ENCODE peak calls at places on chromosomes 5 and 9, in seven cellular contexts. One of them, this sample, is unnamed.
A peak's percentile ranks its signal among the peaks of the same experiment; 100 is the strongest.

GRCh38 chr5:474826-475661 is 32.1 kb downstream of the EXOC3 start:
- DNase-seq in mesendoderm: no peak
- DNase-seq in trophoblast cell: no peak
- DNase-seq in H9: no peak
- DNase-seq in IMR-90: peak; percentile 9
- DNase-seq in neuronal stem cell: no peak
- DNase-seq in H1: no peak
- DNase-seq in this sample: peak; percentile 26

GRCh38 chr5:33470544-33470943 is 29.8 kb downstream of the TARS1 start:
- DNase-seq in mesendoderm: peak; percentile 70
- DNase-seq in H1: no peak
- DNase-seq in H9: no peak
- DNase-seq in neuronal stem cell: peak; percentile 12
- DNase-seq in trophoblast cell: peak; percentile 3
- DNase-seq in IMR-90: peak; percentile 60
- DNase-seq in this sample: peak; percentile 35

GRCh38 chr5:113090336-113091106 is 113.9 kb downstream of the DCP2 start:
- DNase-seq in mesendoderm: no peak
- DNase-seq in H1: no peak
- DNase-seq in IMR-90: no peak
- DNase-seq in trophoblast cell: no peak
- DNase-seq in H9: no peak
- DNase-seq in neuronal stem cell: no peak
- DNase-seq in this sample: no peak

GRCh38 chr9:135244751-135245221 is 157.3 kb downstream of the OLFM1 start:
- DNase-seq in H1: no peak
- DNase-seq in mesendoderm: no peak
- DNase-seq in neuronal stem cell: no peak
- DNase-seq in H9: no peak
- DNase-seq in IMR-90: no peak
- DNase-seq in trophoblast cell: no peak
- DNase-seq in this sample: no peak

GRCh38 chr9:70438341-70438924 is 24.0 kb upstream of the KLF9 start:
- DNase-seq in trophoblast cell: no peak
- DNase-seq in IMR-90: peak; percentile 73
- DNase-seq in H1: no peak
- DNase-seq in neuronal stem cell: no peak
- DNase-seq in mesendoderm: peak; percentile 36
- DNase-seq in H9: no peak
- DNase-seq in this sample: peak; percentile 92

GRCh38 chr9:136373300-136374182 is at the start of gene CARD9:
- DNase-seq in trophoblast cell: no peak
- DNase-seq in H9: no peak
- DNase-seq in IMR-90: no peak
- DNase-seq in neuronal stem cell: no peak
- DNase-seq in mesendoderm: no peak
- DNase-seq in H1: no peak
- DNase-seq in this sample: no peak

GRCh38 chr5:167723254-167723871 is 568.1 kb upstream of the WWC1 start:
- DNase-seq in IMR-90: peak; percentile 70
- DNase-seq in mesendoderm: peak; percentile 94
- DNase-seq in trophoblast cell: peak; percentile 79
- DNase-seq in H1: peak; percentile 90
- DNase-seq in neuronal stem cell: peak; percentile 81
- DNase-seq in H9: peak; percentile 82
- DNase-seq in this sample: peak; percentile 78

GRCh38 chr9:33161011-33161588 is 6.0 kb downstream of the B4GALT1 start:
- DNase-seq in H1: no peak
- DNase-seq in H9: no peak
- DNase-seq in trophoblast cell: peak; percentile 87
- DNase-seq in neuronal stem cell: peak; percentile 40
- DNase-seq in mesendoderm: peak; percentile 88
- DNase-seq in IMR-90: peak; percentile 98
- DNase-seq in this sample: peak; percentile 98

GRCh38 chr9:98751210-98751609 is 42.5 kb upstream of the GABBR2 start:
- DNase-seq in H9: no peak
- DNase-seq in mesendoderm: no peak
- DNase-seq in IMR-90: no peak
- DNase-seq in H1: no peak
- DNase-seq in neuronal stem cell: no peak
- DNase-seq in trophoblast cell: no peak
- DNase-seq in this sample: no peak

GRCh38 chr9:34139477-34140146 is 13.1 kb upstream of the DCAF12 start:
- DNase-seq in mesendoderm: peak; percentile 26
- DNase-seq in neuronal stem cell: no peak
- DNase-seq in IMR-90: peak; percentile 91
- DNase-seq in H9: no peak
- DNase-seq in H1: no peak
- DNase-seq in trophoblast cell: no peak
- DNase-seq in this sample: peak; percentile 84

GRCh38 chr5:149545327-149545726 is 5.9 kb downstream of the CSNK1A1 start:
- DNase-seq in neuronal stem cell: no peak
- DNase-seq in H9: no peak
- DNase-seq in trophoblast cell: no peak
- DNase-seq in mesendoderm: no peak
- DNase-seq in H1: peak; percentile 41
- DNase-seq in IMR-90: no peak
- DNase-seq in this sample: no peak

GRCh38 chr9:36276840-36277239 is 18.6 kb upstream of the GNE start:
- DNase-seq in H1: no peak
- DNase-seq in H9: no peak
- DNase-seq in neuronal stem cell: no peak
- DNase-seq in IMR-90: peak; percentile 90
- DNase-seq in trophoblast cell: peak; percentile 83
- DNase-seq in mesendoderm: no peak
- DNase-seq in this sample: peak; percentile 63

GRCh38 chr9:33388110-33388994 is 14.0 kb downstream of the AQP7 start:
- DNase-seq in trophoblast cell: no peak
- DNase-seq in H1: no peak
- DNase-seq in IMR-90: no peak
- DNase-seq in mesendoderm: no peak
- DNase-seq in H9: no peak
- DNase-seq in neuronal stem cell: no peak
- DNase-seq in this sample: no peak

GRCh38 chr9:89903076-89903475 is 298.3 kb downstream of the GADD45G start:
- DNase-seq in mesendoderm: no peak
- DNase-seq in H9: peak; percentile 12
- DNase-seq in neuronal stem cell: no peak
- DNase-seq in IMR-90: no peak
- DNase-seq in H1: no peak
- DNase-seq in trophoblast cell: no peak
- DNase-seq in this sample: no peak

GRCh38 chr5:51558682-51559081 is 175.4 kb downstream of the ISL1 start:
- DNase-seq in neuronal stem cell: no peak
- DNase-seq in IMR-90: no peak
- DNase-seq in trophoblast cell: no peak
- DNase-seq in H9: no peak
- DNase-seq in H1: no peak
- DNase-seq in mesendoderm: no peak
- DNase-seq in this sample: no peak

GRCh38 chr5:61744690-61745619 is 412.9 kb downstream of the ZSWIM6 start:
- DNase-seq in H9: no peak
- DNase-seq in IMR-90: no peak
- DNase-seq in H1: no peak
- DNase-seq in mesendoderm: peak; percentile 51
- DNase-seq in trophoblast cell: peak; percentile 16
- DNase-seq in neuronal stem cell: no peak
- DNase-seq in this sample: no peak

GRCh38 chr9:111107141-111107540 is 68.9 kb upstream of the LPAR1 start:
- DNase-seq in neuronal stem cell: no peak
- DNase-seq in IMR-90: no peak
- DNase-seq in H9: no peak
- DNase-seq in H1: no peak
- DNase-seq in trophoblast cell: no peak
- DNase-seq in mesendoderm: no peak
- DNase-seq in this sample: no peak

GRCh38 chr9:5388026-5388806 is 48.5 kb upstream of the RLN1 start:
- DNase-seq in H1: no peak
- DNase-seq in trophoblast cell: no peak
- DNase-seq in neuronal stem cell: no peak
- DNase-seq in IMR-90: peak; percentile 47
- DNase-seq in H9: no peak
- DNase-seq in mesendoderm: peak; percentile 29
- DNase-seq in this sample: peak; percentile 37

GRCh38 chr5:149851211-149851610 is 93.4 kb downstream of the PDE6A start:
- DNase-seq in mesendoderm: no peak
- DNase-seq in neuronal stem cell: no peak
- DNase-seq in H9: peak; percentile 19
- DNase-seq in H1: no peak
- DNase-seq in trophoblast cell: no peak
- DNase-seq in IMR-90: no peak
- DNase-seq in this sample: no peak

GRCh38 chr5:143650296-143650695 is 161.7 kb upstream of the HMHB1 start:
- DNase-seq in neuronal stem cell: no peak
- DNase-seq in trophoblast cell: no peak
- DNase-seq in H9: no peak
- DNase-seq in mesendoderm: no peak
- DNase-seq in IMR-90: no peak
- DNase-seq in H1: no peak
- DNase-seq in this sample: no peak

GRCh38 chr5:135508496-135509005 is 27.2 kb downstream of the NEUROG1 start:
- DNase-seq in mesendoderm: no peak
- DNase-seq in neuronal stem cell: no peak
- DNase-seq in H1: no peak
- DNase-seq in IMR-90: no peak
- DNase-seq in H9: no peak
- DNase-seq in trophoblast cell: no peak
- DNase-seq in this sample: no peak

DNA sequence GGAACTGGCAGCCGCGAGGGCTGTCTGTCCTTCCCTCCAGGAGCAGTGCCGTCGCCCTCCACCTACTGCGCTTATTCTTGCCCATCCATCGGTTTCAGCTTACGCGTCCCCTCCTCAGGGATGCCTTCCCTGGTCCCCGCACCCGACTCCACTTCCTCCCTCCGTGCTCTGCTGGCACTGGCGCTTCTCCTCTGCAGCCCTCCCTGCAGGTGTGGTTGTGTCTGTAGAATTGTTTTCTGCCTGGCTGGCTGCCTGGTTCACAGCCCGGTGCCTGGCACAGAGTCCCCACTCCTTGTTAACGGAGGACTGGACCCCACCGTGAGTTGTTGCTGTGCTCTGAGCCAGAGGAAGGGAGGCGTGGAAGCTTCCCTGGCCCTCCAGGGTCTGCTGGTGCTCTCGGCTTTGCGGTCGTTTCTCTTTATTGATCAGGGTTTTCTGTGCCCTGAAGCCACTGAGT is 5.7 kb downstream of the NTMT1 start:
- DNase-seq in trophoblast cell: no peak
- DNase-seq in neuronal stem cell: no peak
- DNase-seq in H9: no peak
- DNase-seq in H1: no peak
- DNase-seq in mesendoderm: no peak
- DNase-seq in IMR-90: no peak
- DNase-seq in this sample: no peak
- H3K27ac ChIP-seq in trophoblast cell: no peak overlapping the region
- H3K27ac ChIP-seq in neuronal stem cell: no peak overlapping the region
- H3K27ac ChIP-seq in H9: no peak overlapping the region
- H3K27ac ChIP-seq in H1: no peak overlapping the region
- H3K27ac ChIP-seq in mesendoderm: no peak overlapping the region
- H3K27ac ChIP-seq in IMR-90: peak overlapping the region; percentile 2
- H3K27ac ChIP-seq in this sample: no peak overlapping the region

GRCh38 chr9:119372951-119373350 is 3.7 kb upstream of the BRINP1 start:
- DNase-seq in IMR-90: no peak
- DNase-seq in H9: no peak
- DNase-seq in mesendoderm: no peak
- DNase-seq in neuronal stem cell: no peak
- DNase-seq in H1: no peak
- DNase-seq in trophoblast cell: no peak
- DNase-seq in this sample: no peak

GRCh38 chr9:119370816-119371215 is 1.6 kb upstream of the BRINP1 start:
- DNase-seq in trophoblast cell: peak; percentile 3
- DNase-seq in H9: peak; percentile 77
- DNase-seq in IMR-90: peak; percentile 1
- DNase-seq in H1: peak; percentile 87
- DNase-seq in mesendoderm: peak; percentile 81
- DNase-seq in neuronal stem cell: peak; percentile 73
- DNase-seq in this sample: peak; percentile 25

DNA sequence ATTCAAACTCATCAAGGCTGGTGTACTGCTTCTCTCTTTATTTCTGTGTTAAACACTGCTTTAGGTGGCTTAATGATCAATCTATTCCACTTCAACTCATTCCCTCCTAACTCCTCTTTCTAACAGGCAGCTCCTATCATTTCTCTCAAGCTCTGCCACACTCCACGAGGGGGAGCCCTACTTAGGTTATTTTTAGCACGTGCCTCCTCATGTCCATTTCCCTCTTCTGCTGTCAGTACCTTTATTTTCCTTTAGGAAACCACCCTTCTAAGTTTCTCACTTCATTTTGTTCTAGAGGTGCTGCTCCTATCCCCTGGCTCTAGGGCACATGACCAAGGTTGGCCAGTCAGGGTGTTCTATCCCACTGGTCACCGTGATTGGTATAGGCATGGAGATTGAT is 6.7 kb upstream of the BRINP1 start:
- DNase-seq in IMR-90: no peak
- DNase-seq in trophoblast cell: no peak
- DNase-seq in mesendoderm: peak; percentile 82
- DNase-seq in H1: no peak
- DNase-seq in H9: peak; percentile 69
- DNase-seq in neuronal stem cell: peak; percentile 27
- DNase-seq in this sample: peak; percentile 1
- H4K8ac ChIP-seq in IMR-90: no peak overlapping the region
- H4K8ac ChIP-seq in trophoblast cell: no peak overlapping the region
- H4K8ac ChIP-seq in mesendoderm: no peak overlapping the region
- H4K8ac ChIP-seq in H1: no peak overlapping the region
- H4K8ac ChIP-seq in H9: no peak overlapping the region
- H4K8ac ChIP-seq in neuronal stem cell: no peak overlapping the region
- H4K8ac ChIP-seq in this sample: no peak overlapping the region

GRCh38 chr5:154196955-154197652 is 6.6 kb downstream of the GALNT10 start:
- DNase-seq in trophoblast cell: no peak
- DNase-seq in neuronal stem cell: no peak
- DNase-seq in H1: no peak
- DNase-seq in H9: no peak
- DNase-seq in mesendoderm: peak; percentile 75
- DNase-seq in IMR-90: peak; percentile 87
- DNase-seq in this sample: peak; percentile 76
- H3K27ac ChIP-seq in trophoblast cell: no peak overlapping the region
- H3K27ac ChIP-seq in neuronal stem cell: no peak overlapping the region
- H3K27ac ChIP-seq in H1: no peak overlapping the region
- H3K27ac ChIP-seq in H9: no peak overlapping the region
- H3K27ac ChIP-seq in mesendoderm: no peak overlapping the region
- H3K27ac ChIP-seq in IMR-90: peak overlapping the region; percentile 13
- H3K27ac ChIP-seq in this sample: no peak overlapping the region

DNA sequence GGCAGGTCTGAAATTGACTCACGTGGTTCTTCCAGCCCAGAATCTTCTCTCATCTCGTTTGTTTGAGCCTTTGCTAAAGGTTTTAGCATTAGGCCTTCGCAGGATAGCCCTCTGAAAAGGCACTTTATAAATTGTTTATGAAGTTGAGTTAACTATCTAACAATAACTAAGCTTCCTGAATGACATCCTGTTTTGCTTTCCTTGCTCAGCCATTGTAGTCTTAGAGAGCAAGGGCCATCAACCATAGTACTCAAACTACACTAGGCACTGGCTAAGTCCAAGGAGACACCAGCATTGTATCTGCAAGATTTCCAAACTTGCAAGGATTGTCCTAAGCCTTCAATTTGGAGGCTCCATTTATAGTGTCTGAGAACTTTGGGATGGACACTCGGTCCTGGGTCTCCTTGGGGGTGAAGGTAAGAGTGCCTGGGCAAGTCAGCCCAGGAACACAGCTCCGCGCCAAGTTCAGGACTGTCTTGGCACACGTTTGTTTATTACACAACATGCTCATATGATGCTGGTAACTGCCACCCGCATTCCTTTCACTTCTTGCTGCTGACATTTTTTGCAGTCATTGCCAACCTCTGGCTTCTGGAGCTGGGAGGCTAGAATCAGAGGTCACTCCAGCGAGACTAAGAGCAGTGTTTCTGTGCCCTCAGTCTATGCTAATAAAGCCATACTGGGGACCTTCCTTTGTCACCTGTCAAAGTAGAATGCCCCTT is 151.1 kb downstream of the ESM1 start:
- DNase-seq in H1: no peak
- DNase-seq in mesendoderm: no peak
- DNase-seq in trophoblast cell: no peak
- DNase-seq in H9: no peak
- DNase-seq in IMR-90: no peak
- DNase-seq in neuronal stem cell: no peak
- DNase-seq in this sample: no peak
- H4K8ac ChIP-seq in H1: no peak overlapping the region
- H4K8ac ChIP-seq in mesendoderm: no peak overlapping the region
- H4K8ac ChIP-seq in trophoblast cell: no peak overlapping the region
- H4K8ac ChIP-seq in H9: no peak overlapping the region
- H4K8ac ChIP-seq in IMR-90: peak overlapping the region; percentile 95
- H4K8ac ChIP-seq in neuronal stem cell: no peak overlapping the region
- H4K8ac ChIP-seq in this sample: peak overlapping the region; percentile 94

This sample was measured in mesenchymal stem cell.